ENCODE peak calls at places on chromosomes 7 and 10, in seven cellular contexts. One of them, this sample, is unnamed.

GRCh38 chr7:4113271-4113670 is 568.8 kb upstream of the FOXK1 start:
- DNase-seq in GM12878: no peak
- DNase-seq in HepG2: no peak
- DNase-seq in SK-N-SH: no peak
- DNase-seq in H1: no peak
- DNase-seq in HCT116: no peak
- DNase-seq in K562: no peak
- DNase-seq in this sample: no peak

GRCh38 chr7:45259966-45260646 is 102.5 kb downstream of the RAMP3 start:
- DNase-seq in H1: peak; percentile 98
- DNase-seq in K562: peak; percentile 70
- DNase-seq in SK-N-SH: peak; percentile 86
- DNase-seq in HCT116: peak; percentile 31
- DNase-seq in GM12878: no peak
- DNase-seq in HepG2: peak; percentile 10
- DNase-seq in this sample: peak; percentile 39

GRCh38 chr10:87594864-87595263 is 64.8 kb upstream of the PAPSS2 start:
- DNase-seq in K562: no peak
- DNase-seq in H1: no peak
- DNase-seq in HCT116: no peak
- DNase-seq in SK-N-SH: no peak
- DNase-seq in HepG2: no peak
- DNase-seq in GM12878: no peak
- DNase-seq in this sample: no peak

GRCh38 chr10:93580824-93581223 is 14.4 kb downstream of the FFAR4 start:
- DNase-seq in HepG2: no peak
- DNase-seq in SK-N-SH: no peak
- DNase-seq in H1: no peak
- DNase-seq in K562: no peak
- DNase-seq in HCT116: no peak
- DNase-seq in GM12878: no peak
- DNase-seq in this sample: no peak

GRCh38 chr7:44853391-44853790 is 5.5 kb upstream of the H2AZ2 start:
- DNase-seq in K562: no peak
- DNase-seq in HepG2: no peak
- DNase-seq in HCT116: peak; percentile 31
- DNase-seq in H1: no peak
- DNase-seq in GM12878: no peak
- DNase-seq in SK-N-SH: no peak
- DNase-seq in this sample: no peak

GRCh38 chr10:62045765-62046521 is 144.4 kb downstream of the ARID5B start:
- DNase-seq in K562: no peak
- DNase-seq in SK-N-SH: no peak
- DNase-seq in HepG2: peak; percentile 83
- DNase-seq in GM12878: no peak
- DNase-seq in HCT116: no peak
- DNase-seq in H1: no peak
- DNase-seq in this sample: peak; percentile 87

GRCh38 chr10:14244147-14244546 is 86.6 kb downstream of the FRMD4A start:
- DNase-seq in GM12878: no peak
- DNase-seq in HepG2: no peak
- DNase-seq in HCT116: peak; percentile 32
- DNase-seq in H1: peak; percentile 61
- DNase-seq in K562: no peak
- DNase-seq in SK-N-SH: no peak
- DNase-seq in this sample: no peak

GRCh38 chr10:10677479-10677878 is 340.2 kb upstream of the CELF2 start:
- DNase-seq in K562: no peak
- DNase-seq in SK-N-SH: peak; percentile 10
- DNase-seq in GM12878: peak; percentile 11
- DNase-seq in HepG2: no peak
- DNase-seq in H1: peak; percentile 67
- DNase-seq in HCT116: no peak
- DNase-seq in this sample: peak; percentile 50

GRCh38 chr7:45123913-45124312 is 12.4 kb upstream of the TBRG4 start:
- DNase-seq in SK-N-SH: no peak
- DNase-seq in HepG2: no peak
- DNase-seq in HCT116: no peak
- DNase-seq in GM12878: no peak
- DNase-seq in H1: peak; percentile 56
- DNase-seq in K562: no peak
- DNase-seq in this sample: no peak

GRCh38 chr7:54969190-54969967 is 49.4 kb upstream of the EGFR start:
- DNase-seq in HepG2: no peak
- DNase-seq in K562: no peak
- DNase-seq in GM12878: no peak
- DNase-seq in HCT116: no peak
- DNase-seq in SK-N-SH: no peak
- DNase-seq in H1: no peak
- DNase-seq in this sample: no peak

GRCh38 chr10:88138319-88138848 is 275.0 kb downstream of the PTEN start:
- DNase-seq in K562: no peak
- DNase-seq in SK-N-SH: no peak
- DNase-seq in H1: no peak
- DNase-seq in GM12878: peak; percentile 74
- DNase-seq in HepG2: no peak
- DNase-seq in HCT116: no peak
- DNase-seq in this sample: no peak

GRCh38 chr10:11162828-11163599 is 145.3 kb downstream of the CELF2 start:
- DNase-seq in SK-N-SH: no peak
- DNase-seq in HCT116: no peak
- DNase-seq in HepG2: no peak
- DNase-seq in GM12878: peak; percentile 93
- DNase-seq in H1: peak; percentile 32
- DNase-seq in K562: peak; percentile 23
- DNase-seq in this sample: no peak

GRCh38 chr7:7148799-7149481 is 33.4 kb upstream of the C1GALT1 start:
- DNase-seq in HCT116: no peak
- DNase-seq in SK-N-SH: no peak
- DNase-seq in K562: peak; percentile 70
- DNase-seq in H1: no peak
- DNase-seq in GM12878: no peak
- DNase-seq in HepG2: peak; percentile 91
- DNase-seq in this sample: no peak

GRCh38 chr10:12350167-12350872 is 973 bp downstream of the CAMK1D start:
- DNase-seq in HCT116: no peak
- DNase-seq in H1: no peak
- DNase-seq in HepG2: peak; percentile 29
- DNase-seq in K562: no peak
- DNase-seq in SK-N-SH: peak; percentile 62
- DNase-seq in GM12878: no peak
- DNase-seq in this sample: peak; percentile 35

GRCh38 chr7:134469622-134470021 is 10.7 kb upstream of the AKR1B1 start:
- DNase-seq in GM12878: no peak
- DNase-seq in K562: no peak
- DNase-seq in HCT116: no peak
- DNase-seq in HepG2: peak; percentile 16
- DNase-seq in H1: no peak
- DNase-seq in SK-N-SH: no peak
- DNase-seq in this sample: peak; percentile 10

GRCh38 chr7:34086064-34086463 is 180.7 kb downstream of the BMPER start:
- DNase-seq in HepG2: no peak
- DNase-seq in H1: no peak
- DNase-seq in K562: no peak
- DNase-seq in HCT116: no peak
- DNase-seq in GM12878: no peak
- DNase-seq in SK-N-SH: no peak
- DNase-seq in this sample: no peak

GRCh38 chr10:78513330-78513729 is 479.7 kb downstream of the RPS24 start:
- DNase-seq in HepG2: no peak
- DNase-seq in H1: peak; percentile 22
- DNase-seq in SK-N-SH: no peak
- DNase-seq in K562: no peak
- DNase-seq in HCT116: no peak
- DNase-seq in GM12878: no peak
- DNase-seq in this sample: no peak

GRCh38 chr10:30052062-30052461 is 7.3 kb downstream of the JCAD start:
- DNase-seq in K562: no peak
- DNase-seq in SK-N-SH: no peak
- DNase-seq in GM12878: no peak
- DNase-seq in HepG2: no peak
- DNase-seq in H1: no peak
- DNase-seq in HCT116: no peak
- DNase-seq in this sample: no peak

GRCh38 chr7:30562498-30562897 is 32.2 kb upstream of the GARS1 start:
- DNase-seq in HepG2: no peak
- DNase-seq in HCT116: no peak
- DNase-seq in K562: peak; percentile 34
- DNase-seq in GM12878: no peak
- DNase-seq in H1: no peak
- DNase-seq in SK-N-SH: peak; percentile 55
- DNase-seq in this sample: peak; percentile 91

GRCh38 chr7:8823486-8823885 is 390.1 kb downstream of the NXPH1 start:
- DNase-seq in HCT116: no peak
- DNase-seq in H1: no peak
- DNase-seq in GM12878: no peak
- DNase-seq in SK-N-SH: no peak
- DNase-seq in HepG2: no peak
- DNase-seq in K562: no peak
- DNase-seq in this sample: no peak

GRCh38 chr10:1102392-1102791 is 46.2 kb downstream of the WDR37 start:
- DNase-seq in K562: no peak
- DNase-seq in SK-N-SH: no peak
- DNase-seq in GM12878: no peak
- DNase-seq in HCT116: no peak
- DNase-seq in H1: no peak
- DNase-seq in HepG2: no peak
- DNase-seq in this sample: no peak

GRCh38 chr7:101538596-101539459 is 90.3 kb downstream of the MYL10 start:
- DNase-seq in K562: peak; percentile 88
- DNase-seq in HepG2: peak; percentile 34
- DNase-seq in SK-N-SH: peak; percentile 95
- DNase-seq in GM12878: no peak
- DNase-seq in H1: peak; percentile 92
- DNase-seq in HCT116: peak; percentile 28
- DNase-seq in this sample: peak; percentile 46

GRCh38 chr7:29989257-29989995 is at the start of gene SCRN1:
- DNase-seq in HepG2: peak; percentile 22
- DNase-seq in HCT116: no peak
- DNase-seq in K562: no peak
- DNase-seq in GM12878: no peak
- DNase-seq in H1: peak; percentile 70
- DNase-seq in SK-N-SH: peak; percentile 99
- DNase-seq in this sample: peak; percentile 39

GRCh38 chr10:80204193-80204714 is 1.1 kb downstream of the ANXA11 start:
- DNase-seq in HepG2: peak; percentile 16
- DNase-seq in H1: no peak
- DNase-seq in HCT116: no peak
- DNase-seq in GM12878: no peak
- DNase-seq in SK-N-SH: no peak
- DNase-seq in K562: no peak
- DNase-seq in this sample: no peak

GRCh38 chr10:6203331-6204062 is 765 bp downstream of the PFKFB3 start:
- DNase-seq in GM12878: no peak
- DNase-seq in SK-N-SH: peak; percentile 92
- DNase-seq in H1: peak; percentile 86
- DNase-seq in HepG2: no peak
- DNase-seq in HCT116: no peak
- DNase-seq in K562: peak; percentile 84
- DNase-seq in this sample: peak; percentile 46

GRCh38 chr10:21528452-21529235 is 3.2 kb upstream of the SKIDA1 start:
- DNase-seq in SK-N-SH: no peak
- DNase-seq in K562: no peak
- DNase-seq in GM12878: no peak
- DNase-seq in H1: no peak
- DNase-seq in HepG2: no peak
- DNase-seq in HCT116: no peak
- DNase-seq in this sample: peak; percentile 28

GRCh38 chr10:78249690-78250089 is 216.0 kb downstream of the RPS24 start:
- DNase-seq in H1: no peak
- DNase-seq in HepG2: no peak
- DNase-seq in K562: no peak
- DNase-seq in SK-N-SH: no peak
- DNase-seq in HCT116: no peak
- DNase-seq in GM12878: no peak
- DNase-seq in this sample: no peak

GRCh38 chr7:115475774-115476407 is 554.0 kb downstream of the MDFIC start:
- DNase-seq in GM12878: no peak
- DNase-seq in HCT116: no peak
- DNase-seq in H1: no peak
- DNase-seq in SK-N-SH: no peak
- DNase-seq in HepG2: no peak
- DNase-seq in K562: no peak
- DNase-seq in this sample: no peak

GRCh38 chr10:45470098-45471012 is 96.3 kb downstream of the ALOX5 start:
- DNase-seq in H1: no peak
- DNase-seq in GM12878: no peak
- DNase-seq in K562: peak; percentile 93
- DNase-seq in HepG2: peak; percentile 88
- DNase-seq in SK-N-SH: peak; percentile 40
- DNase-seq in HCT116: no peak
- DNase-seq in this sample: peak; percentile 95

GRCh38 chr7:49812534-49812933 is 39.1 kb downstream of the VWC2 start:
- DNase-seq in GM12878: no peak
- DNase-seq in SK-N-SH: no peak
- DNase-seq in K562: no peak
- DNase-seq in HepG2: no peak
- DNase-seq in H1: no peak
- DNase-seq in HCT116: no peak
- DNase-seq in this sample: no peak
- H3K27me3 ChIP-seq in GM12878: no peaks in the 10 kb centered on the region
- H3K27me3 ChIP-seq in SK-N-SH: no peaks in the 10 kb centered on the region
- H3K27me3 ChIP-seq in K562: no peaks in the 10 kb centered on the region
- H3K27me3 ChIP-seq in HepG2: peaks cover 1% of the 10 kb centered on the region
- H3K27me3 ChIP-seq in H1: no peaks in the 10 kb centered on the region
- H3K27me3 ChIP-seq in HCT116: no peaks in the 10 kb centered on the region
- H3K27me3 ChIP-seq in this sample: no peaks in the 10 kb centered on the region

GRCh38 chr10:76082956-76083355 is 651.5 kb downstream of the LRMDA start:
- DNase-seq in K562: no peak
- DNase-seq in H1: peak; percentile 83
- DNase-seq in HepG2: no peak
- DNase-seq in SK-N-SH: no peak
- DNase-seq in HCT116: peak; percentile 74
- DNase-seq in GM12878: no peak
- DNase-seq in this sample: no peak
- H2AFZ ChIP-seq in K562: no peak overlapping the region
- H2AFZ ChIP-seq in H1: no peak overlapping the region
- H2AFZ ChIP-seq in HepG2: no peak overlapping the region
- H2AFZ ChIP-seq in SK-N-SH: no peak overlapping the region
- H2AFZ ChIP-seq in HCT116: no peak overlapping the region
- H2AFZ ChIP-seq in GM12878: no peak overlapping the region
- H2AFZ ChIP-seq in this sample: no peak overlapping the region

GRCh38 chr10:119502214-119502613 is 40.3 kb downstream of the RGS10 start:
- DNase-seq in H1: no peak
- DNase-seq in HepG2: no peak
- DNase-seq in K562: no peak
- DNase-seq in SK-N-SH: no peak
- DNase-seq in HCT116: no peak
- DNase-seq in GM12878: no peak
- DNase-seq in this sample: no peak
- TF ChIP-seq MAX in H1: no peak
- TF ChIP-seq MAX in HepG2: no peak
- TF ChIP-seq MAX in K562: no peak
- TF ChIP-seq MAX in SK-N-SH: no peak
- TF ChIP-seq MAX in HCT116: no peak
- TF ChIP-seq MAX in GM12878: no peak
- TF ChIP-seq MAX in this sample: no peak

DNA sequence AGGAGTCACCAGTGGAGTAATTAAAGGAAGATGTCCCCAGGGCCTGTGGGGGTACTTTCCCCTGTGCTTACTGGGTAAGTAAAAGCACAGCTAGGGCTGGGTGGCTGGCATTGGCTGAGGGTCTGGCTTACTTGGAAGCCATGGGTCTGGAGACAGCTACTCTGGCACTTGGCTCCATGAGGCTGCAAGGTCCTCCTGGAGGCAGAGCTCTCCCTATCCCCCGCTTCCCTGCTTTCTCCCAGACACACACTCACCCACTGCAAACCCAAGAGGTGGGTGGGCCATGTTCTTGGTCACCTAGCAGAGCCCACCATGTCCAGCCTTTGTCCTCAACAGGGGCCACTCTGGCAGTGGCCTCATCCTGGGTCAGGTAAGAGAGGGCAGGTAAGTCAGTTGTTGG is 13.3 kb downstream of the EMX2 start:
- DNase-seq in HCT116: no peak
- DNase-seq in HepG2: no peak
- DNase-seq in SK-N-SH: no peak
- DNase-seq in K562: no peak
- DNase-seq in GM12878: no peak
- DNase-seq in H1: no peak
- DNase-seq in this sample: no peak
- H3K27me3 ChIP-seq in HCT116: peaks cover 10% of the 10 kb centered on the region
- H3K27me3 ChIP-seq in HepG2: peaks cover 2% of the 10 kb centered on the region
- H3K27me3 ChIP-seq in SK-N-SH: peaks cover 34% of the 10 kb centered on the region
- H3K27me3 ChIP-seq in K562: peaks cover 50% of the 10 kb centered on the region
- H3K27me3 ChIP-seq in GM12878: peaks cover 14% of the 10 kb centered on the region
- H3K27me3 ChIP-seq in H1: peaks cover 52% of the 10 kb centered on the region
- H3K27me3 ChIP-seq in this sample: peaks cover 29% of the 10 kb centered on the region

This sample was measured in endothelial cell of umbilical vein.